ENCODE peak calls at places on chromosomes 13 and 19, in six cellular contexts. J is BJ, V is lung, M is heart left ventricle, D is astrocyte of the cerebellum, B is GM12864. O is an unnamed sample.

GRCh38 chr19:7832781-7833180 is 2.8 kb downstream of the EVI5L start:
- DNase-seq in J (no peak), V (no peak), M (no peak), D (no peak), B (no peak), O (no peak)

GRCh38 chr13:26760835-26761582 is 423 bp upstream of the GPR12 start:
- DNase-seq in J (no peak), V (no peak), M (no peak), D (no peak), B (no peak), O (no peak)

GRCh38 chr13:23321534-23322241 is 111.8 kb downstream of the SACS start:
- DNase-seq in J (peak), V (no peak), M (peak), D (peak), B (no peak), O (peak)

GRCh38 chr19:5086725-5087439 is 118.0 kb downstream of the KDM4B start:
- DNase-seq in J (no peak), V (no peak), M (no peak), D (no peak), B (no peak), O (no peak)

GRCh38 chr19:41083516-41083915 is 4.7 kb upstream of the CYP2A13 start:
- DNase-seq in J (no peak), V (no peak), M (no peak), D (no peak), B (no peak), O (no peak)

GRCh38 chr13:67139551-67139950 is 90.6 kb downstream of the PCDH9 start:
- DNase-seq in J (no peak), V (no peak), M (no peak), D (no peak), B (no peak), O (no peak)

GRCh38 chr19:28553764-28554163 is 659.2 kb downstream of the UQCRFS1 start:
- DNase-seq in J (no peak), V (no peak), M (no peak), D (no peak), B (no peak), O (no peak)

GRCh38 chr19:48627211-48627864 is 8.0 kb downstream of the SPHK2 start:
- DNase-seq in J (no peak), V (no peak), M (no peak), D (no peak), B (no peak), O (no peak)

GRCh38 chr19:6769006-6769637 is 1.9 kb upstream of the SH2D3A start:
- DNase-seq in J (no peak), V (no peak), M (no peak), D (no peak), B (no peak), O (no peak)

GRCh38 chr13:43107780-43108179 is 84.4 kb downstream of the DNAJC15 start:
- DNase-seq in J (no peak), V (no peak), M (no peak), D (no peak), B (no peak), O (peak)

GRCh38 chr19:1266818-1267440 is 2.2 kb upstream of the CIRBP start:
- DNase-seq in J (no peak), V (peak), M (peak), D (no peak), B (no peak), O (no peak)

GRCh38 chr19:6536138-6536671 is 5.4 kb downstream of the TNFSF9 start:
- DNase-seq in J (no peak), V (peak), M (no peak), D (no peak), B (peak), O (no peak)

GRCh38 chr19:1252221-1252817 is 3.9 kb downstream of the MIDN start:
- DNase-seq in J (peak), V (peak), M (peak), D (no peak), B (no peak), O (peak)

GRCh38 chr19:48443262-48443661 is 2.5 kb upstream of the GRWD1 start:
- DNase-seq in J (no peak), V (no peak), M (no peak), D (no peak), B (no peak), O (no peak)

GRCh38 chr19:41945135-41945766 is 13.9 kb downstream of the RABAC1 start:
- DNase-seq in J (no peak), V (no peak), M (no peak), D (no peak), B (peak), O (no peak)

GRCh38 chr13:108645376-108645775 is 16.0 kb downstream of the MYO16 start:
- DNase-seq in J (no peak), V (no peak), M (no peak), D (no peak), B (no peak), O (no peak)

GRCh38 chr13:74575729-74576125 is 441.5 kb upstream of the KLF12 start:
- DNase-seq in J (no peak), V (peak), M (peak), D (no peak), B (no peak), O (no peak)

GRCh38 chr13:102651892-102652291 is 43.0 kb downstream of the METTL21C start:
- DNase-seq in J (no peak), V (no peak), M (no peak), D (no peak), B (no peak), O (no peak)

GRCh38 chr13:20702945-20703784 is at the start of gene IL17D:
- DNase-seq in J (no peak), V (no peak), M (no peak), D (no peak), B (no peak), O (no peak)

GRCh38 chr13:44918323-44919102 is 70.8 kb downstream of the NUFIP1 start:
- DNase-seq in J (peak), V (peak), M (peak), D (peak), B (peak), O (peak)

GRCh38 chr13:44917589-44918322 is 71.5 kb downstream of the NUFIP1 start:
- DNase-seq in J (peak), V (peak), M (peak), D (peak), B (peak), O (peak)

GRCh38 chr13:44920013-44920412 is 69.3 kb downstream of the NUFIP1 start:
- DNase-seq in J (no peak), V (no peak), M (no peak), D (no peak), B (no peak), O (no peak)

GRCh38 chr13:44921478-44921877 is 67.8 kb downstream of the NUFIP1 start:
- DNase-seq in J (no peak), V (no peak), M (no peak), D (no peak), B (no peak), O (no peak)

DNA sequence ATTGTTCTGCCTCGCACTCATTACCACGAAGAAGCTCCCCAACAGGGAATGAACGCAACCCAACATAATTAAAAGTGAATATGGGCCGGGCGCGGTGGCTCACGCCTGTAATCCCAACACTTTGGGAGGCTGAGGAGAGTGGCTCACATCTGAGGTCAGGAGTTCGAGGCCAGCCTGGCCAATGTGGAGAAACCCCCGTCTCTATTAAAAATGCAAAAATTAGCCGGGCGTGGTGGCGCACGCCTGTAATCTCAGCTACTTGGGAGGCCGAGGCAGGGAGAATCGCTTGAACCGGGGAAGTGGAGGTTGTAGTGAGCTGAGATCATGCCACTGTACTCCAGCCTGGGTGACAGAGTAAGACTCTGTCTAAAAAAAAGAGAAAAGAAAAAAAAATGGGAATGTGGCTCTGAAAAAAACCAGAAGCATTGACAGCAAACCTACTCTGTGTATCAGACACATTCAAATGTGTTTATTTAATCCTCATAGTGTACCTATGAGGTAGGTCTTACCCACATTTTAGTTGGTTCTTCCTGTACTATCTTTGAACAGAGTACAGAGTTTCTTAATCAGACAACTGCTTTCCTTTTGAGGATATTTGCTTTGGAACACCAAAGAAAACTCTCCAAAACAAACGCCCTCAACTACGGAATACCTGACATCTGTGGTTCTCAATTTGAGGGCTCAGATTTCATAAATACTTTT is 70.0 kb downstream of the NUFIP1 start:
- DNase-seq in J (no peak), V (no peak), M (no peak), D (no peak), B (no peak), O (no peak)
- H3K4me3 ChIP-seq in J (peak), V (no peak), M (peak), D (peak), B (peak), O (peak)

GRCh38 chr13:50801087-50801931 is 42.2 kb downstream of the DLEU7 start:
- DNase-seq in J (peak), V (peak), M (peak), D (peak), B (peak), O (peak)
- TF ChIP-seq CTCF in J (peak), V (peak), M (peak), D (peak), B (peak), O (peak)

GRCh38 chr13:79512950-79513349 is 32.0 kb downstream of the NDFIP2 start:
- DNase-seq in J (no peak), V (no peak), M (no peak), D (no peak), B (no peak), O (no peak)
- H3K4me3 ChIP-seq in J (no peak), V (no peak), M (no peak), D (no peak), B (no peak), O (no peak)

GRCh38 chr19:37987356-37988332 is 80.6 kb downstream of the SIPA1L3 start:
- DNase-seq in J (no peak), V (no peak), M (no peak), D (no peak), B (no peak), O (no peak)
- TF ChIP-seq CTCF in J (peak), V (no peak), M (no peak), D (peak), B (peak), O (no peak)

GRCh38 chr19:2282862-2283237 is 875 bp upstream of the PEAK3 start:
- DNase-seq in J (no peak), V (no peak), M (no peak), D (no peak), B (no peak), O (no peak)

GRCh38 chr19:2283835-2284507 is 2.0 kb upstream of the PEAK3 start:
- DNase-seq in J (no peak), V (no peak), M (no peak), D (no peak), B (no peak), O (no peak)

GRCh38 chr19:2278504-2279158 is 3.3 kb downstream of the PEAK3 start:
- DNase-seq in J (no peak), V (no peak), M (no peak), D (no peak), B (no peak), O (no peak)

GRCh38 chr19:2280633-2281264 is 1.2 kb downstream of the PEAK3 start:
- DNase-seq in J (no peak), V (no peak), M (no peak), D (no peak), B (no peak), O (no peak)

GRCh38 chr19:2282062-2282861 is at the start of gene PEAK3:
- DNase-seq in J (no peak), V (peak), M (peak), D (no peak), B (no peak), O (no peak)
- H3K4me3 ChIP-seq in J (peak), V (peak), M (peak), D (peak), B (no peak), O (no peak)

DNA sequence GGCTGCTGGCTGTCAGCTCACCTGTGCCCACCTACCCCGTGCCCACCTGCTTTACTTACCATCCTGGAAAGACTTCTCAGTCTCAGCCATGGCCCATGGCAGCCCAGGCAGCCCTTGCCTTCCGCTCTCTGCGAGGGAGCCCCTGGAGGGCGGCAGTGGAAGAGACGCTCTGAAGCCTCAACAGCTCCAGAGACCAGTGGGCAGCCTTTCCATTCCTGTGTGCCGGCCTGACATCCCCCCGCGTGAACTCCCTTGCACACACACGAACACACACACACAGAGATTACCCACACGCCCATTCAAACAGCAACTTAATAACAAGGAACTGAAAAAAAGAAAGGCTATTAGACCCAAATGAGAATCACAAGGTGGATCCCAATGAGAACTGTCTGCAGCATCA is 14.2 kb upstream of the RASA3 start:
- DNase-seq in J (no peak), V (no peak), M (peak), D (no peak), B (no peak), O (no peak)
- TF ChIP-seq CTCF in J (peak), V (no peak), M (no peak), D (peak), B (peak), O (peak)

GRCh38 chr19:10230155-10230903 is 802 bp downstream of the S1PR2 start:
- DNase-seq in J (no peak), V (peak), M (peak), D (no peak), B (no peak), O (no peak)

GRCh38 chr19:10228925-10229324 is 2.2 kb downstream of the S1PR2 start:
- DNase-seq in J (no peak), V (no peak), M (no peak), D (no peak), B (no peak), O (no peak)

GRCh38 chr19:10226376-10227214 is 4.5 kb downstream of the S1PR2 start:
- DNase-seq in J (peak), V (peak), M (peak), D (no peak), B (no peak), O (no peak)

GRCh38 chr19:10227215-10227971 is 3.7 kb downstream of the S1PR2 start:
- DNase-seq in J (no peak), V (peak), M (peak), D (no peak), B (no peak), O (no peak)

DNA sequence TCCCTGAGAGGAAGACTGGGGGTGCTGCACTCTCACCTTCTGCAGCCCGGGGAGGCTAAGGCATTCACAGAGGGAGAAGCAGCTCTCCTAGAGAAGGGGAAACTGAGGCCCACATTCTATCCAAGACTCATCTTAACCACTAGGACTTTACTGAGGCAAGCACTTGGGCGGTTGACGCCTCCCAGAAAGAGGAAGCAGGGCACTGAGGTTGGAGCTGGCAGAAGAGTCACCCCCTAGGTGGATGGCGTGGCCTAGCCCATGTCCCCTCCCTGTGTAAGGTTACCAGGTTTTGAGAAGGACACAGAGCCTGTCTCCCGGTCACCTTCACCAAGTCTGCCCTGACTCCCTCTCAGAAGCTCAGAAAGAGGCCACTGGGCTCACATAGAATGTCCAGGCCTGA is 2.7 kb downstream of the S1PR2 start:
- DNase-seq in J (no peak), V (no peak), M (no peak), D (no peak), B (no peak), O (no peak)
- H3K4me3 ChIP-seq in J (no peak), V (no peak), M (no peak), D (no peak), B (peak), O (no peak)

O was measured in AG09309.